ENCODE peak calls at places on chromosomes 3 and 15, in four cellular contexts. One of them, this sample, is unnamed.

GRCh38 chr3:39038165-39038564 is 13.6 kb downstream of the SCN11A start:
- DNase-seq in HCEC 1CT: peak
- DNase-seq in cardiac muscle cell: no peak
- DNase-seq in AG10803: peak
- DNase-seq in this sample: no peak

GRCh38 chr15:39534996-39535395 is 45.9 kb upstream of the THBS1 start:
- DNase-seq in cardiac muscle cell: no peak
- DNase-seq in HCEC 1CT: no peak
- DNase-seq in AG10803: no peak
- DNase-seq in this sample: no peak

GRCh38 chr15:25708391-25708790 is 154.7 kb downstream of the ATP10A start:
- DNase-seq in HCEC 1CT: no peak
- DNase-seq in cardiac muscle cell: no peak
- DNase-seq in AG10803: no peak
- DNase-seq in this sample: no peak

GRCh38 chr3:19972056-19972455 is 25.2 kb downstream of the RAB5A start:
- DNase-seq in HCEC 1CT: peak
- DNase-seq in AG10803: peak
- DNase-seq in cardiac muscle cell: no peak
- DNase-seq in this sample: no peak

GRCh38 chr3:185175370-185175987 is 22.6 kb upstream of the C3orf70 start:
- DNase-seq in HCEC 1CT: peak
- DNase-seq in cardiac muscle cell: peak
- DNase-seq in AG10803: peak
- DNase-seq in this sample: peak

GRCh38 chr15:90420488-90420850 is 32.4 kb downstream of the IQGAP1 start:
- DNase-seq in HCEC 1CT: no peak
- DNase-seq in AG10803: no peak
- DNase-seq in cardiac muscle cell: no peak
- DNase-seq in this sample: no peak

GRCh38 chr3:52022323-52023100 is 26.8 kb upstream of the RPL29 start:
- DNase-seq in cardiac muscle cell: peak
- DNase-seq in AG10803: no peak
- DNase-seq in HCEC 1CT: no peak
- DNase-seq in this sample: no peak

GRCh38 chr3:77815467-77815866 is 775.6 kb downstream of the ROBO2 start:
- DNase-seq in cardiac muscle cell: peak
- DNase-seq in HCEC 1CT: no peak
- DNase-seq in AG10803: no peak
- DNase-seq in this sample: no peak

GRCh38 chr15:77695548-77695947 is 62.8 kb upstream of the LINGO1 start:
- DNase-seq in HCEC 1CT: no peak
- DNase-seq in cardiac muscle cell: no peak
- DNase-seq in AG10803: no peak
- DNase-seq in this sample: no peak

GRCh38 chr3:13258280-13258679 is 161.8 kb downstream of the NUP210 start:
- DNase-seq in AG10803: no peak
- DNase-seq in cardiac muscle cell: no peak
- DNase-seq in HCEC 1CT: no peak
- DNase-seq in this sample: no peak

GRCh38 chr3:101903426-101903825 is 54.1 kb downstream of the NFKBIZ start:
- DNase-seq in HCEC 1CT: peak
- DNase-seq in AG10803: peak
- DNase-seq in cardiac muscle cell: no peak
- DNase-seq in this sample: no peak

GRCh38 chr15:89836255-89837133 is 21.8 kb upstream of the ANPEP start:
- DNase-seq in cardiac muscle cell: peak
- DNase-seq in HCEC 1CT: peak
- DNase-seq in AG10803: peak
- DNase-seq in this sample: no peak

GRCh38 chr3:195770081-195770840 is 41.5 kb downstream of the MUC4 start:
- DNase-seq in cardiac muscle cell: no peak
- DNase-seq in HCEC 1CT: no peak
- DNase-seq in AG10803: no peak
- DNase-seq in this sample: no peak

GRCh38 chr3:197186887-197187588 is 111.4 kb downstream of the DLG1 start:
- DNase-seq in AG10803: peak
- DNase-seq in cardiac muscle cell: peak
- DNase-seq in HCEC 1CT: peak
- DNase-seq in this sample: peak

GRCh38 chr3:106172780-106173179 is 304.0 kb upstream of the CBLB start:
- DNase-seq in AG10803: no peak
- DNase-seq in cardiac muscle cell: no peak
- DNase-seq in HCEC 1CT: no peak
- DNase-seq in this sample: no peak

GRCh38 chr3:19489936-19490335 is 341.6 kb downstream of the KCNH8 start:
- DNase-seq in AG10803: no peak
- DNase-seq in HCEC 1CT: no peak
- DNase-seq in cardiac muscle cell: no peak
- DNase-seq in this sample: no peak

This sample was measured in DMS 273 treated with DMSO at 0.1 percent for 48 hours.